ENCODE peak calls at places on chromosomes 16 and 17, in ten cellular contexts. One of them, this sample, is unnamed.

GRCh38 chr17:47978324-47978723 is 7.4 kb downstream of the CDK5RAP3 start:
- DNase-seq in CD4-positive, CD25-positive, alpha-beta regulatory T cell: peak; percentile 64
- DNase-seq in adrenal gland: peak; percentile 61
- DNase-seq in AG09309: no peak
- DNase-seq in Ammon's horn: peak; percentile 73
- DNase-seq in mesothelial cell of epicardium: peak; percentile 47
- DNase-seq in NCI-H2081: peak; percentile 64
- DNase-seq in GM19239: peak; percentile 69
- DNase-seq in RCC 7860: peak; percentile 17
- DNase-seq in activated naive CD4-positive, alpha-beta T cell: no peak
- DNase-seq in this sample: peak; percentile 47

GRCh38 chr16:46774743-46775177 is 26.6 kb upstream of the MYLK3 start:
- DNase-seq in CD4-positive, CD25-positive, alpha-beta regulatory T cell: no peak
- DNase-seq in adrenal gland: no peak
- DNase-seq in AG09309: no peak
- DNase-seq in Ammon's horn: no peak
- DNase-seq in mesothelial cell of epicardium: no peak
- DNase-seq in NCI-H2081: no peak
- DNase-seq in GM19239: no peak
- DNase-seq in RCC 7860: no peak
- DNase-seq in activated naive CD4-positive, alpha-beta T cell: no peak
- DNase-seq in this sample: no peak

GRCh38 chr17:307741-308507 is 44.7 kb downstream of the RPH3AL start:
- DNase-seq in CD4-positive, CD25-positive, alpha-beta regulatory T cell: no peak
- DNase-seq in adrenal gland: peak; percentile 35
- DNase-seq in AG09309: no peak
- DNase-seq in Ammon's horn: no peak
- DNase-seq in mesothelial cell of epicardium: no peak
- DNase-seq in NCI-H2081: no peak
- DNase-seq in GM19239: no peak
- DNase-seq in RCC 7860: no peak
- DNase-seq in activated naive CD4-positive, alpha-beta T cell: no peak
- DNase-seq in this sample: no peak

GRCh38 chr16:1028056-1028455 is 44.5 kb upstream of the SSTR5 start:
- DNase-seq in CD4-positive, CD25-positive, alpha-beta regulatory T cell: no peak
- DNase-seq in adrenal gland: no peak
- DNase-seq in AG09309: no peak
- DNase-seq in Ammon's horn: no peak
- DNase-seq in mesothelial cell of epicardium: no peak
- DNase-seq in NCI-H2081: no peak
- DNase-seq in GM19239: no peak
- DNase-seq in RCC 7860: no peak
- DNase-seq in activated naive CD4-positive, alpha-beta T cell: no peak
- DNase-seq in this sample: no peak

GRCh38 chr17:31251075-31251474 is 46.0 kb downstream of the OMG start:
- DNase-seq in CD4-positive, CD25-positive, alpha-beta regulatory T cell: no peak
- DNase-seq in adrenal gland: no peak
- DNase-seq in AG09309: no peak
- DNase-seq in Ammon's horn: no peak
- DNase-seq in mesothelial cell of epicardium: no peak
- DNase-seq in NCI-H2081: no peak
- DNase-seq in GM19239: no peak
- DNase-seq in RCC 7860: no peak
- DNase-seq in activated naive CD4-positive, alpha-beta T cell: no peak
- DNase-seq in this sample: no peak

GRCh38 chr16:80972611-80973010 is 34.1 kb downstream of the CMC2 start:
- DNase-seq in CD4-positive, CD25-positive, alpha-beta regulatory T cell: no peak
- DNase-seq in adrenal gland: no peak
- DNase-seq in AG09309: no peak
- DNase-seq in Ammon's horn: no peak
- DNase-seq in mesothelial cell of epicardium: no peak
- DNase-seq in NCI-H2081: no peak
- DNase-seq in GM19239: no peak
- DNase-seq in RCC 7860: no peak
- DNase-seq in activated naive CD4-positive, alpha-beta T cell: no peak
- DNase-seq in this sample: no peak

GRCh38 chr16:87297918-87298631 is 19.1 kb downstream of the C16orf95 start:
- DNase-seq in CD4-positive, CD25-positive, alpha-beta regulatory T cell: peak; percentile 41
- DNase-seq in adrenal gland: no peak
- DNase-seq in AG09309: no peak
- DNase-seq in Ammon's horn: no peak
- DNase-seq in mesothelial cell of epicardium: no peak
- DNase-seq in NCI-H2081: no peak
- DNase-seq in GM19239: peak; percentile 50
- DNase-seq in RCC 7860: no peak
- DNase-seq in activated naive CD4-positive, alpha-beta T cell: no peak
- DNase-seq in this sample: peak; percentile 32

GRCh38 chr17:8029121-8029520 is 9.7 kb upstream of the ALOX15B start:
- DNase-seq in CD4-positive, CD25-positive, alpha-beta regulatory T cell: no peak
- DNase-seq in adrenal gland: no peak
- DNase-seq in AG09309: peak; percentile 11
- DNase-seq in Ammon's horn: no peak
- DNase-seq in mesothelial cell of epicardium: no peak
- DNase-seq in NCI-H2081: no peak
- DNase-seq in GM19239: no peak
- DNase-seq in RCC 7860: no peak
- DNase-seq in activated naive CD4-positive, alpha-beta T cell: no peak
- DNase-seq in this sample: no peak

GRCh38 chr17:2719861-2720260 is 8.3 kb upstream of the CLUH start:
- DNase-seq in CD4-positive, CD25-positive, alpha-beta regulatory T cell: no peak
- DNase-seq in adrenal gland: no peak
- DNase-seq in AG09309: no peak
- DNase-seq in Ammon's horn: no peak
- DNase-seq in mesothelial cell of epicardium: no peak
- DNase-seq in NCI-H2081: no peak
- DNase-seq in GM19239: no peak
- DNase-seq in RCC 7860: no peak
- DNase-seq in activated naive CD4-positive, alpha-beta T cell: no peak
- DNase-seq in this sample: no peak

GRCh38 chr17:61285483-61286320 is 113.9 kb upstream of the TBX2 start:
- DNase-seq in CD4-positive, CD25-positive, alpha-beta regulatory T cell: no peak
- DNase-seq in adrenal gland: no peak
- DNase-seq in AG09309: peak; percentile 95
- DNase-seq in Ammon's horn: no peak
- DNase-seq in mesothelial cell of epicardium: no peak
- DNase-seq in NCI-H2081: no peak
- DNase-seq in GM19239: no peak
- DNase-seq in RCC 7860: no peak
- DNase-seq in activated naive CD4-positive, alpha-beta T cell: no peak
- DNase-seq in this sample: no peak

GRCh38 chr17:59423137-59423703 is 91.8 kb downstream of the YPEL2 start:
- DNase-seq in CD4-positive, CD25-positive, alpha-beta regulatory T cell: no peak
- DNase-seq in adrenal gland: peak; percentile 86
- DNase-seq in AG09309: no peak
- DNase-seq in Ammon's horn: no peak
- DNase-seq in mesothelial cell of epicardium: no peak
- DNase-seq in NCI-H2081: no peak
- DNase-seq in GM19239: no peak
- DNase-seq in RCC 7860: peak; percentile 89
- DNase-seq in activated naive CD4-positive, alpha-beta T cell: no peak
- DNase-seq in this sample: peak; percentile 85

GRCh38 chr17:79338142-79338541 is 263.5 kb downstream of the ENGASE start:
- DNase-seq in CD4-positive, CD25-positive, alpha-beta regulatory T cell: no peak
- DNase-seq in adrenal gland: no peak
- DNase-seq in AG09309: no peak
- DNase-seq in Ammon's horn: no peak
- DNase-seq in mesothelial cell of epicardium: no peak
- DNase-seq in NCI-H2081: no peak
- DNase-seq in GM19239: no peak
- DNase-seq in RCC 7860: no peak
- DNase-seq in activated naive CD4-positive, alpha-beta T cell: no peak
- DNase-seq in this sample: no peak

GRCh38 chr17:66549312-66549705 is 246.9 kb downstream of the PRKCA start:
- DNase-seq in CD4-positive, CD25-positive, alpha-beta regulatory T cell: no peak
- DNase-seq in adrenal gland: no peak
- DNase-seq in AG09309: peak; percentile 86
- DNase-seq in Ammon's horn: no peak
- DNase-seq in mesothelial cell of epicardium: no peak
- DNase-seq in NCI-H2081: no peak
- DNase-seq in GM19239: no peak
- DNase-seq in RCC 7860: peak; percentile 62
- DNase-seq in activated naive CD4-positive, alpha-beta T cell: no peak
- DNase-seq in this sample: no peak

GRCh38 chr16:16996830-16997229 is 473.9 kb downstream of the XYLT1 start:
- DNase-seq in CD4-positive, CD25-positive, alpha-beta regulatory T cell: no peak
- DNase-seq in adrenal gland: no peak
- DNase-seq in AG09309: no peak
- DNase-seq in Ammon's horn: no peak
- DNase-seq in mesothelial cell of epicardium: no peak
- DNase-seq in NCI-H2081: no peak
- DNase-seq in GM19239: no peak
- DNase-seq in RCC 7860: no peak
- DNase-seq in activated naive CD4-positive, alpha-beta T cell: no peak
- DNase-seq in this sample: no peak

This sample was measured in RPMI8226.